ENCODE peak calls at places on chromosomes 3 and 15, in ten cellular contexts. D is stimulated activated CD4-positive, alpha-beta T cell treated with anti-CD3 and anti-CD28 coated beads, Interleukin-4, amount 100 ng/mL, for 4 hours; R is H9; O is 8988T; Y is pancreas; W is right lobe of liver; B is G401; U is adrenal gland; G is fibroblast of the conjunctiva; M is dorsolateral prefrontal cortex. N is an unnamed sample.

GRCh38 chr3:44477312-44478030 is at the start of gene ZNF445:
- DNase-seq in D (peak; percentile 74), R (peak; percentile 82), O (peak; percentile 85), Y (peak; percentile 74), W (peak; percentile 88), B (peak; percentile 86), U (peak; percentile 83), G (peak; percentile 43), M (peak; percentile 74), N (peak; percentile 78)

GRCh38 chr15:45184562-45185041 is 3.2 kb downstream of the SHF start:
- DNase-seq in D (no peak), R (no peak), O (no peak), Y (no peak), W (no peak), B (peak; percentile 97), U (no peak), G (no peak), M (no peak), N (no peak)

GRCh38 chr3:5188419-5189405 is 1.2 kb downstream of the EDEM1 start:
- DNase-seq in D (peak; percentile 28), R (peak; percentile 37), O (no peak), Y (peak; percentile 52), W (peak; percentile 91), B (peak; percentile 13), U (no peak), G (no peak), M (no peak), N (peak; percentile 11)

GRCh38 chr3:18499256-18499655 is 74.1 kb upstream of the SATB1 start:
- DNase-seq in D (no peak), R (no peak), O (no peak), Y (no peak), W (no peak), B (no peak), U (no peak), G (no peak), M (no peak), N (no peak)

GRCh38 chr3:52763466-52763865 is 7.3 kb downstream of the NEK4 start:
- DNase-seq in D (no peak), R (no peak), O (no peak), Y (no peak), W (no peak), B (no peak), U (peak; percentile 71), G (no peak), M (no peak), N (no peak)

GRCh38 chr15:38745136-38745535 is 180.5 kb upstream of the RASGRP1 start:
- DNase-seq in D (no peak), R (no peak), O (no peak), Y (no peak), W (no peak), B (no peak), U (no peak), G (no peak), M (no peak), N (no peak)

GRCh38 chr3:157065201-157065600 is 94.7 kb downstream of the CCNL1 start:
- DNase-seq in D (no peak), R (peak; percentile 69), O (no peak), Y (no peak), W (no peak), B (no peak), U (no peak), G (no peak), M (no peak), N (no peak)

GRCh38 chr3:195140816-195141793 is 129.9 kb downstream of the XXYLT1 start:
- DNase-seq in D (no peak), R (no peak), O (no peak), Y (no peak), W (no peak), B (no peak), U (no peak), G (no peak), M (no peak), N (no peak)

GRCh38 chr15:56759450-56759845 is 26.1 kb upstream of the ZNF280D start:
- DNase-seq in D (no peak), R (no peak), O (no peak), Y (no peak), W (no peak), B (no peak), U (peak; percentile 60), G (peak; percentile 71), M (no peak), N (no peak)

GRCh38 chr3:189772584-189772983 is 141.4 kb downstream of the TP63 start:
- DNase-seq in D (no peak), R (no peak), O (no peak), Y (no peak), W (no peak), B (no peak), U (no peak), G (no peak), M (no peak), N (no peak)

GRCh38 chr15:60548101-60548500 is 69.2 kb upstream of the ICE2 start:
- DNase-seq in D (peak; percentile 26), R (no peak), O (no peak), Y (no peak), W (no peak), B (no peak), U (no peak), G (no peak), M (no peak), N (no peak)

GRCh38 chr15:25740438-25741252 is 122.5 kb downstream of the ATP10A start:
- DNase-seq in D (no peak), R (no peak), O (no peak), Y (no peak), W (no peak), B (no peak), U (no peak), G (no peak), M (no peak), N (no peak)

GRCh38 chr15:63353261-63353660 is 28.4 kb downstream of the CA12 start:
- DNase-seq in D (no peak), R (no peak), O (no peak), Y (no peak), W (no peak), B (peak; percentile 26), U (no peak), G (no peak), M (no peak), N (no peak)

GRCh38 chr3:77325702-77326101 is 285.8 kb downstream of the ROBO2 start:
- DNase-seq in D (no peak), R (no peak), O (no peak), Y (no peak), W (no peak), B (no peak), U (no peak), G (no peak), M (no peak), N (no peak)

GRCh38 chr3:13795816-13796215 is 84.1 kb downstream of the WNT7A start:
- DNase-seq in D (no peak), R (no peak), O (no peak), Y (no peak), W (no peak), B (no peak), U (no peak), G (no peak), M (no peak), N (no peak)

GRCh38 chr15:36598529-36599177 is 19.2 kb downstream of the CDIN1 start:
- DNase-seq in D (no peak), R (no peak), O (no peak), Y (no peak), W (no peak), B (no peak), U (no peak), G (no peak), M (no peak), N (no peak)

GRCh38 chr3:175346573-175347356 is 487.6 kb downstream of the NAALADL2 start:
- DNase-seq in D (no peak), R (no peak), O (no peak), Y (peak; percentile 28), W (no peak), B (peak; percentile 4), U (peak; percentile 89), G (peak; percentile 89), M (peak; percentile 49), N (no peak)

GRCh38 chr3:138197058-138197457 is 10.0 kb downstream of the ARMC8 start:
- DNase-seq in D (no peak), R (peak; percentile 52), O (no peak), Y (no peak), W (no peak), B (peak; percentile 49), U (no peak), G (no peak), M (no peak), N (peak; percentile 42)

GRCh38 chr3:158434412-158435038 is 136.5 kb upstream of the MLF1 start:
- DNase-seq in D (peak; percentile 15), R (peak; percentile 45), O (no peak), Y (peak; percentile 50), W (no peak), B (peak; percentile 86), U (peak; percentile 83), G (peak; percentile 65), M (peak; percentile 85), N (peak; percentile 58)

GRCh38 chr15:39643747-39644520 is 63.1 kb downstream of the THBS1 start:
- DNase-seq in D (no peak), R (no peak), O (no peak), Y (no peak), W (no peak), B (no peak), U (no peak), G (no peak), M (no peak), N (no peak)

GRCh38 chr3:66904336-66904735 is 93.8 kb upstream of the KBTBD8 start:
- DNase-seq in D (no peak), R (no peak), O (no peak), Y (no peak), W (no peak), B (no peak), U (no peak), G (no peak), M (no peak), N (no peak)

GRCh38 chr15:81373996-81374395 is at the start of gene TMC3:
- DNase-seq in D (no peak), R (no peak), O (no peak), Y (no peak), W (no peak), B (peak; percentile 84), U (no peak), G (no peak), M (no peak), N (no peak)

GRCh38 chr3:98780343-98780742 is 17.2 kb downstream of the ST3GAL6 start:
- DNase-seq in D (no peak), R (no peak), O (no peak), Y (no peak), W (no peak), B (no peak), U (no peak), G (no peak), M (no peak), N (no peak)

GRCh38 chr3:160402249-160403027 is 3.0 kb downstream of the SMC4 start:
- DNase-seq in D (no peak), R (no peak), O (no peak), Y (no peak), W (no peak), B (no peak), U (no peak), G (no peak), M (no peak), N (no peak)

GRCh38 chr3:23668430-23668904 is 137.3 kb upstream of the UBE2E1 start:
- DNase-seq in D (no peak), R (no peak), O (peak; percentile 25), Y (no peak), W (no peak), B (no peak), U (no peak), G (peak; percentile 70), M (no peak), N (no peak)

GRCh38 chr3:113589971-113590370 is 57.6 kb downstream of the SIDT1 start:
- DNase-seq in D (no peak), R (no peak), O (no peak), Y (no peak), W (no peak), B (no peak), U (no peak), G (no peak), M (no peak), N (no peak)

N was measured in endothelial cell.